ENCODE peak calls at places on chromosomes 7 and 10, in ten cellular contexts. U is mammary epithelial cell, O is neuronal stem cell, F is endothelial cell of umbilical vein, W is GM23248, E is GM23338, G is neural progenitor cell, V is GM12878, K is IMR-90, C is hepatocyte. J is an unnamed sample.
A peak's percentile ranks its signal among the peaks of the same experiment; 100 is the strongest.

GRCh38 chr10:97631098-97631497 is 2.2 kb downstream of the MORN4 start:
- DNase-seq in U (no peak), C (no peak), G (no peak), V (no peak), W (peak; percentile 55), O (no peak), F (no peak), K (peak; percentile 86), E (no peak), J (no peak)

GRCh38 chr10:73744690-73744994 is 470 bp downstream of the SEC24C start:
- DNase-seq in O (no peak), F (no peak), U (peak; percentile 59), G (peak; percentile 85), K (peak; percentile 58), C (peak; percentile 85), W (peak; percentile 91), V (no peak), E (peak; percentile 85), J (peak; percentile 58)

GRCh38 chr7:55192718-55193117 is 172.4 kb upstream of the LANCL2 start:
- DNase-seq in W (peak; percentile 76), U (peak; percentile 32), V (no peak), C (no peak), K (peak; percentile 88), O (no peak), F (peak; percentile 90), E (no peak), G (no peak), J (no peak)

GRCh38 chr7:17965600-17965999 is 25.3 kb upstream of the SNX13 start:
- DNase-seq in K (peak; percentile 71), F (peak; percentile 87), O (no peak), C (no peak), W (peak; percentile 44), G (no peak), E (no peak), U (peak; percentile 77), V (no peak), J (no peak)

GRCh38 chr10:116490028-116490662 is 55.6 kb upstream of the PNLIP start:
- DNase-seq in W (peak; percentile 60), K (peak; percentile 16), F (peak; percentile 10), O (no peak), G (peak; percentile 53), V (no peak), U (no peak), E (peak; percentile 76), C (peak; percentile 53), J (peak; percentile 48)

GRCh38 chr7:1561036-1561940 is 5.3 kb upstream of the TMEM184A start:
- DNase-seq in F (no peak), K (no peak), E (no peak), V (no peak), U (no peak), G (no peak), O (no peak), W (no peak), C (no peak), J (no peak)

GRCh38 chr7:45035909-45036308 is 35.9 kb downstream of the CCM2 start:
- DNase-seq in C (no peak), O (no peak), F (no peak), U (no peak), W (no peak), K (no peak), V (no peak), G (no peak), E (no peak), J (no peak)

GRCh38 chr10:28072573-28072972 is 73.7 kb upstream of the ODAD2 start:
- DNase-seq in O (no peak), F (no peak), V (no peak), U (peak; percentile 23), K (peak; percentile 18), G (no peak), W (peak; percentile 38), C (no peak), E (no peak), J (no peak)

GRCh38 chr7:17690030-17690429 is 250.3 kb downstream of the SNX13 start:
- DNase-seq in W (peak; percentile 90), V (peak; percentile 11), E (no peak), C (no peak), G (no peak), U (peak; percentile 96), O (no peak), F (no peak), K (peak; percentile 95), J (peak; percentile 79)

GRCh38 chr7:106736508-106737201 is 75.7 kb upstream of the CCDC71L start:
- DNase-seq in E (peak; percentile 90), C (peak; percentile 59), O (no peak), V (peak; percentile 48), U (peak; percentile 80), G (peak; percentile 73), K (peak; percentile 83), W (peak; percentile 85), F (peak; percentile 84), J (peak; percentile 92)

GRCh38 chr10:37101261-37101660 is 24.1 kb upstream of the ANKRD30A start:
- DNase-seq in E (no peak), G (no peak), W (no peak), U (no peak), V (no peak), F (no peak), O (no peak), C (no peak), K (no peak), J (no peak)

DNA sequence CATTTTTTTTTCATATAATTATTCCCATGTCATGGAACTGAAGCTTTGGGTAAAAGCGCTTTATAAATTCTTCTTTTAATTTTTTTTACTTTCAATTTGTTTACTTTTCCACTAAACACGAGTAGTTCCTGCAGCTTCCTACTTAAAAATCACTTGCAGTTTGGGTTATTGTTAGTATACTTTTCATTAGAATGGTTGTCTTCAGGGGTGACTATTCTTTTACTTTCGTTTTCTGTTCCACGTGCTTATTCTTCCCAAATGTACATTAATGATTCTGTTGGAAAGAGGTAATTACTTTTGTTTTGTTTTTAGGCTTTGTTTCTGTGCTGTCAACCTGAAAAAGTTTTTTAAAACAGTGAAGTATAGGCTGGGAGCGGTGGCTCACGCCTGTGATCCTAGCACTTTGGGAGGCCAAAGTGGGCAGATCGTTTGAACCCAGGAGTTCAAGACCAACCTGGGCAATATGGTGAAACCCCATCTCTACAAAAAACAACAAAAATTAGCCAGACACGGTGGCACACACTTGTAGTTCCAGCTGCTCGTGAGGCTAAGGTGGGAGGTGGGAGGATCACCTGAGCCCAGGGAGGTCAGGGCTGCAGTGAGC is 5.2 kb upstream of the CFAP69 start:
- DNase-seq in G (no peak), V (no peak), K (no peak), C (no peak), F (no peak), O (no peak), W (no peak), U (no peak), E (no peak), J (peak; percentile 18)
- H2AFZ ChIP-seq in G (no peak overlapping the region), V (peak overlapping the region; percentile 45), K (no peak overlapping the region), C (no peak overlapping the region), F (no peak overlapping the region), O (no peak overlapping the region), W (no peak overlapping the region), U (no peak overlapping the region), E (no peak overlapping the region), J (peak overlapping the region; percentile 68)

GRCh38 chr7:108004220-108005142 is 1.5 kb upstream of the LAMB1 start:
- DNase-seq in V (no peak), W (peak; percentile 63), F (peak; percentile 72), U (no peak), E (peak; percentile 54), K (peak; percentile 70), O (no peak), G (peak; percentile 39), C (peak; percentile 80), J (no peak)
- H2AFZ ChIP-seq in V (no peak overlapping the region), W (no peak overlapping the region), F (peak overlapping the region; percentile 47), U (no peak overlapping the region), E (no peak overlapping the region), K (peak overlapping the region; percentile 61), O (peak overlapping the region; percentile 70), G (no peak overlapping the region), C (peak overlapping the region; percentile 31), J (no peak overlapping the region)

GRCh38 chr10:70130878-70131559 is 1.6 kb downstream of the AIFM2 start:
- DNase-seq in O (no peak), E (no peak), V (no peak), G (no peak), W (peak; percentile 92), F (no peak), C (no peak), U (peak; percentile 32), K (peak; percentile 71), J (no peak)
- H2AFZ ChIP-seq in O (no peak overlapping the region), E (no peak overlapping the region), V (no peak overlapping the region), G (no peak overlapping the region), W (no peak overlapping the region), F (no peak overlapping the region), C (no peak overlapping the region), U (no peak overlapping the region), K (peak overlapping the region; percentile 53), J (no peak overlapping the region)

DNA sequence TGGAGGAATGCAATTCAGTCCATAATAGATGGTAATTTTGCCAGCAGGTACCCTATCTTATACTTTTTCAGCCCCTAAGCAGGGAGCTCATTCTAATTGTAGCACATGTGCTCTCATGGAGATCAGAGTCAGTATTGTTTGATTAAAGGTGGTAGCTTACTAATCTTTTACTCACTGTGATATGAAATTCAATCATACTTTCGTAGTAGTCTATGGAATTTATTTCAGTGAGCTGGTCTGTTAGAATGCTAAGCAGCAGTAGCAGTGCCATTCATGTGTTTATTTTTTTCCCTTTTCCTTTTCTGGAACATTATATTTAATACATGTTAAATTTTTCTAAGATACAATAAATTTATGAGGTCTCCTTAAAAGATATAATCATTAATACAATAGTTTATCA is 109.0 kb downstream of the ST7 start:
- DNase-seq in G (no peak), E (no peak), O (no peak), F (no peak), C (no peak), W (no peak), U (no peak), K (peak; percentile 84), V (no peak), J (no peak)
- H2AFZ ChIP-seq in G (no peak overlapping the region), E (no peak overlapping the region), O (no peak overlapping the region), F (no peak overlapping the region), C (no peak overlapping the region), W (no peak overlapping the region), U (no peak overlapping the region), K (no peak overlapping the region), V (no peak overlapping the region), J (no peak overlapping the region)

GRCh38 chr10:100838986-100839385 is 73.8 kb upstream of the SLF2 start:
- DNase-seq in W (no peak), O (no peak), E (no peak), G (no peak), U (no peak), V (no peak), F (no peak), K (no peak), C (no peak), J (no peak)
- H2AFZ ChIP-seq in W (no peak overlapping the region), O (no peak overlapping the region), E (no peak overlapping the region), G (no peak overlapping the region), U (no peak overlapping the region), V (no peak overlapping the region), F (no peak overlapping the region), K (no peak overlapping the region), C (no peak overlapping the region), J (no peak overlapping the region)

DNA sequence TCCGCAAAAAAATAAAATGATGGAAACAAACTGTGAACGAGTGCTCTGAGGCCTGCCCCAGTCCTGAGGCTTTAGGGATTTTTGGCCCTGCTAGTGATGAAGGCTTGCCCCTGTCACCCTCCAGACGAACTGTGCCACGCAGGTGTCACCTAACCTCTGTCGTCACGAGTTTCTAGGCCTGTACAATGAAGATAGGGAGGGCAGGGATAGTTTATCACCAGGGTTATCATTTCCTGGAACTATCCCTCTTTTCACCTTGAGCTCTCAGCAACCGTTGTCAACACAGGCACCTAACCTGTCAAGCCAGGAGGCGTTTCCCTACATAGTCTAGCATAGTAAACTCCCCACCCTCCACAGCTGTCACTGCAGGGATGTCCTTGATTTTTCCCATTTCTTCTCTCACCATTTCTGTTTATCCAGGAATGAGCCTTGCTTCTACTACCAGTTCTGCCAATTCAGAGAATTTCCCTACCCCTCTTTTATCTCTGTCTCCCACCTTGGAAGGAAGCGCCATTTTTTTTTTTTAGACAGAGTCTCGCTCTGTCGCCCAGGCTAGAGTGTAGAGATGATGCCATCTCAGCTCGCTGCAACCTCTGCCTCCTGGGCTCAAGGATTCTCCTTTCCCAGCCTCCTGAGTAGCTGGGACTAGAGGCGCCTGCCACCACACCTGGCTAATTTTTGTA is 2.2 kb upstream of the ACHE start:
- DNase-seq in V (no peak), F (no peak), U (no peak), W (no peak), C (peak; percentile 66), K (no peak), G (no peak), E (no peak), O (no peak), J (no peak)
- H2AFZ ChIP-seq in V (no peak overlapping the region), F (no peak overlapping the region), U (no peak overlapping the region), W (no peak overlapping the region), C (no peak overlapping the region), K (no peak overlapping the region), G (no peak overlapping the region), E (no peak overlapping the region), O (no peak overlapping the region), J (no peak overlapping the region)

J was measured in MM.1S.